ENCODE peak calls at places on chromosome 10, in seven cellular contexts. V is IMR-90, J is left ventricle myocardium inferior, N is choroid plexus epithelial cell, T is breast epithelium, M is AG04449, R is kidney epithelial cell. F is an unnamed sample.

GRCh38 chr10:1589257-1589656 is 148.1 kb downstream of the ADARB2 start:
- DNase-seq in V (no peak), J (no peak), N (no peak), T (no peak), M (no peak), R (no peak), F (no peak)

GRCh38 chr10:66910676-66911075 is 15.2 kb upstream of the LRRTM3 start:
- DNase-seq in V (no peak), J (no peak), N (no peak), T (no peak), M (no peak), R (no peak), F (no peak)

GRCh38 chr10:127117125-127117524 is 79.3 kb downstream of the INSYN2A start:
- DNase-seq in V (peak; percentile 64), J (peak; percentile 59), N (peak; percentile 74), T (no peak), M (no peak), R (peak; percentile 7), F (peak; percentile 82)

GRCh38 chr10:80281292-80281691 is 8.2 kb downstream of the MAT1A start:
- DNase-seq in V (no peak), J (no peak), N (no peak), T (no peak), M (no peak), R (no peak), F (no peak)

GRCh38 chr10:114654829-114655575 is 3.1 kb downstream of the ABLIM1 start:
- DNase-seq in V (no peak), J (no peak), N (no peak), T (no peak), M (no peak), R (no peak), F (no peak)

GRCh38 chr10:29131952-29132820 is 156.7 kb upstream of the LYZL1 start:
- DNase-seq in V (peak; percentile 19), J (peak; percentile 29), N (peak; percentile 74), T (no peak), M (no peak), R (no peak), F (no peak)

GRCh38 chr10:11035318-11035920 is 17.7 kb downstream of the CELF2 start:
- DNase-seq in V (peak; percentile 79), J (no peak), N (peak; percentile 74), T (peak; percentile 56), M (no peak), R (peak; percentile 56), F (no peak)

GRCh38 chr10:43216931-43217562 is 49.8 kb downstream of the RASGEF1A start:
- DNase-seq in V (no peak), J (peak; percentile 3), N (no peak), T (no peak), M (no peak), R (no peak), F (no peak)

GRCh38 chr10:132099701-132100481 is 34.1 kb downstream of the JAKMIP3 start:
- DNase-seq in V (no peak), J (no peak), N (no peak), T (no peak), M (no peak), R (no peak), F (peak; percentile 28)

GRCh38 chr10:17836917-17837316 is 27.8 kb downstream of the MRC1 start:
- DNase-seq in V (peak; percentile 62), J (peak; percentile 18), N (peak; percentile 69), T (no peak), M (no peak), R (peak; percentile 4), F (no peak)

GRCh38 chr10:17831896-17832295 is 22.7 kb downstream of the MRC1 start:
- DNase-seq in V (no peak), J (no peak), N (no peak), T (no peak), M (no peak), R (no peak), F (no peak)

GRCh38 chr10:17833656-17834055 is 24.5 kb downstream of the MRC1 start:
- DNase-seq in V (no peak), J (no peak), N (no peak), T (no peak), M (no peak), R (no peak), F (no peak)

GRCh38 chr10:17838080-17838634 is 29.0 kb downstream of the MRC1 start:
- DNase-seq in V (no peak), J (no peak), N (no peak), T (no peak), M (no peak), R (no peak), F (no peak)

GRCh38 chr10:17835688-17836087 is 26.5 kb downstream of the MRC1 start:
- DNase-seq in V (peak; percentile 91), J (no peak), N (peak; percentile 60), T (no peak), M (peak; percentile 71), R (peak; percentile 93), F (no peak)
- TF ChIP-seq CTCF in V (no peak), J (no peak), N (no peak), T (no peak), M (no peak), R (no peak), F (no peak)

GRCh38 chr10:68230268-68230667 is 1.6 kb downstream of the ATOH7 start:
- DNase-seq in V (no peak), J (no peak), N (no peak), T (no peak), M (no peak), R (no peak), F (no peak)

GRCh38 chr10:68231916-68232315 is at the start of gene ATOH7:
- DNase-seq in V (peak; percentile 7), J (no peak), N (no peak), T (no peak), M (no peak), R (no peak), F (peak; percentile 39)

GRCh38 chr10:68233045-68233444 is 1.1 kb upstream of the ATOH7 start:
- DNase-seq in V (no peak), J (no peak), N (no peak), T (no peak), M (no peak), R (no peak), F (no peak)

GRCh38 chr10:68235111-68235510 is 3.2 kb upstream of the ATOH7 start:
- DNase-seq in V (no peak), J (no peak), N (no peak), T (no peak), M (no peak), R (no peak), F (no peak)

DNA sequence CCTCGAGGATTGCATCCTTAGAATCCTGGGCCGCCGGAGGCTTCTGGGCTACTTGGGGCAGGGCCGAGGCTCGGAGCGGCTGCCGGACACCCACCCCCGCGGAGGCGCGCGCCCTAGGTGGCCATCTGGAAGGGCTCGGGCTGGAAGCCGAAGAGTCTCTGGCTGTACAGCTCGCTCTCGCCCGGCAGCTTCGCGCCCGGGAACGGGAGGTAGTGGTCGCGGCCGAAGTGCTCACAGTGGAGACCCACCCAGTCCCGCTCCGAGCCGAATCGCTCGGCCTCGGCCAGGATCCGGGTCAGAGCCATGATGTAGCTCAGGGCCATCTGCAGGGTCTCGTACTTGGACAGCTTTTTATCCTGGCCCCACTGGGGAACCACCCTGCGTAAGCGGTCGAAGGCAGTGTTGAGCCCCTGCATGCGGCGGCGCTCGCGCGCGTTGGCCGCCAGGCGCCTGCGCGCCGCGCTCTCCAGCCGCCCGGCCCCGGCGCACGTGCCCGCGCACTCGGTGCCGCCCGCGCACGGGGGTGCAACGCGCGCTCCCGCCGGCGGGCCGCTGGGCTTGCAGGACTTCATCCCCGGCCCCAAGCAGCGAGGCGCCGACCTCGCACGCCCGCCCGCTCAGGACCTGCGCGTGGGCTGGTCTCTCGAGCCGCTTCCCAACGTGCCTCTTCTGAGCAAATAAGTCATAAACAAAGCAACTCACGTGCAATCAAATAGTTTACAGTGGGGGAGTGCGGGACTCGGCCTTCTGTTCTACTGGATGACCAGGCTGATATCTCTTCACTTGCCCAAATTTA is 609 bp downstream of the ATOH7 start:
- DNase-seq in V (peak; percentile 76), J (peak; percentile 63), N (peak; percentile 62), T (peak; percentile 19), M (no peak), R (no peak), F (peak; percentile 76)
- TF ChIP-seq CTCF in V (peak; percentile 22), J (peak; percentile 37), N (peak; percentile 27), T (no peak), M (no peak), R (no peak), F (no peak)

DNA sequence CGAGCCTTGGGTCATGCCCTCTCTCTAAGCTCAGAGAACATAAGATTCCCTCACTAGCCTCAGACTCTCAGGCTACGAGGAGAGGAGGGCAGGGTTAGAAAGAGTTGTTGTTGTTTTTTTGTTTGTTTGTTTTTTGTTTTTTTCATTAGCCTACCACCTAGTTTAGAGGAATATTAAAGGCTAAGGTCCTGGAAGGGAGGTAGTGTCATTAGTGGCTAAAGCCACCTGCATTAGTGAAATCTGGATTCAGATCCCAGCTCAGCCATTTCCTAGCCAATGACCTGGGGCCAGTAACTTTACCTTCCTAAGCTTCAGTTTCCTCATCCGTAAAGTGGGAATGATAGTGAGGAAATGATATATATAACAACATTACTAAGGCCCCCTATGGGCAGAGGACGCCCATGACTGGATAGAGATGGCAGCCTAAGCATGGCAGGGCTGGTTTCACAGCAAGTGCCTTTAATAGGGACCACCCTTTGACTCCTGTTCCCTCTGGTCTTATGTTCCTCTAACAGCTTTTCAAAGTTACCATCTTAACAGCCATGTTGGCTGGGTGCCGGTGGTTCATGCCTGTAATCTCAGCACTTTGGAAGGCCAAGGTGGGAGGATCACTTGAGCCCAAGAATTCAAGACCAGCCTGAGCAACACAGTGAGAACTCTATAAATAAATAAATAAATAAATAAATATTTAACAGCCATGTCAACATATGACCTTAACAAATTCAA is 5.1 kb downstream of the DDIT4 start:
- DNase-seq in V (no peak), J (no peak), N (no peak), T (no peak), M (no peak), R (no peak), F (no peak)
- TF ChIP-seq CTCF in V (no peak), J (peak; percentile 12), N (peak; percentile 28), T (peak; percentile 11), M (no peak), R (no peak), F (no peak)

GRCh38 chr10:77603529-77603927 is 34.1 kb downstream of the KCNMA1 start:
- DNase-seq in V (peak; percentile 44), J (no peak), N (peak; percentile 28), T (no peak), M (no peak), R (peak; percentile 19), F (no peak)

GRCh38 chr10:77606751-77607150 is 30.9 kb downstream of the KCNMA1 start:
- DNase-seq in V (no peak), J (no peak), N (no peak), T (peak; percentile 31), M (no peak), R (no peak), F (no peak)

GRCh38 chr10:77604941-77605351 is 32.7 kb downstream of the KCNMA1 start:
- DNase-seq in V (no peak), J (no peak), N (no peak), T (peak; percentile 25), M (no peak), R (no peak), F (no peak)

GRCh38 chr10:77604063-77604462 is 33.5 kb downstream of the KCNMA1 start:
- DNase-seq in V (no peak), J (no peak), N (no peak), T (no peak), M (no peak), R (no peak), F (no peak)

DNA sequence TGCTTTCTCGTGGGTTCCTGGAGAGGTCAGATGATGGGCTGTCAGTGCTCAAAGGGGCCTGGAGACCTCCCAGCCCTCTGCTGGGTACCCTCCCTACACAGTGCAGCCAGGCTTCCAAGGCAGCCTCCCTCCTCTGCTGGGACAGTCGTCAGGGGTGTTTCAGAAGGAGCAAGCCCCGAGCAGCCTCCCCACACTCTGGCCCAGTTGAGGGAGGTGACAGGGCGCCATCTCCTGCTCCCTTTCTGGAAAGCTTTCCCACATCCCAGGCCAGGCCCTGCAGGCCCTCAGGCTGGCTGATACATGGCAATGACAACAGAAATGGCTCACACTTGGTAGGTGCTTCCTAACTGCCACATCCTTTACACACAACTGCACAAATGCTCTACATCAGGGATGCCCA is 32.1 kb downstream of the KCNMA1 start:
- DNase-seq in V (no peak), J (no peak), N (peak; percentile 15), T (no peak), M (no peak), R (no peak), F (no peak)
- TF ChIP-seq CTCF in V (peak; percentile 36), J (no peak), N (no peak), T (no peak), M (peak; percentile 55), R (peak; percentile 19), F (no peak)